ENCODE peak calls at places on chromosomes 3 and 15, in five cellular contexts. J is psoas muscle, C is germinal center, Q is SHP77 treated with DMSO at 0.1 percent for 48 hours, P is GM06990. N is an unnamed sample.

GRCh38 chr15:41981373-41982132 is 9.2 kb upstream of the EHD4 start:
- DNase-seq in J (no peak), P (no peak), Q (no peak), C (no peak), N (no peak)

GRCh38 chr3:29759021-29759359 is 478.1 kb downstream of the RBMS3 start:
- DNase-seq in C (no peak), Q (no peak), J (no peak), P (no peak), N (no peak)

GRCh38 chr3:189355481-189356201 is 183.9 kb downstream of the TPRG1 start:
- DNase-seq in P (no peak), Q (no peak), C (no peak), J (no peak), N (no peak)

GRCh38 chr15:75662823-75663519 is 15.3 kb downstream of the SNX33 start:
- DNase-seq in P (no peak), Q (peak; percentile 36), J (no peak), C (no peak), N (no peak)

GRCh38 chr3:184985586-184985985 is 167.3 kb downstream of the C3orf70 start:
- DNase-seq in P (no peak), Q (no peak), J (no peak), C (no peak), N (no peak)

GRCh38 chr15:31930967-31931366 is 99.3 kb upstream of the CHRNA7 start:
- DNase-seq in Q (no peak), C (no peak), J (no peak), P (no peak), N (no peak)

GRCh38 chr15:64152507-64153387 is 1.2 kb downstream of the SNX22 start:
- DNase-seq in C (peak; percentile 76), P (peak; percentile 73), Q (no peak), J (no peak), N (no peak)

GRCh38 chr3:138118863-138119766 is 3.7 kb upstream of the DZIP1L start:
- DNase-seq in Q (peak; percentile 62), J (peak; percentile 68), P (no peak), C (peak; percentile 46), N (peak; percentile 69)

GRCh38 chr3:42102569-42102968 is 11.4 kb downstream of the TRAK1 start:
- DNase-seq in J (no peak), C (no peak), P (no peak), Q (no peak), N (peak; percentile 16)

GRCh38 chr15:78915341-78916087 is 29.3 kb downstream of the CTSH start:
- DNase-seq in P (no peak), J (peak; percentile 64), C (no peak), Q (no peak), N (no peak)

GRCh38 chr3:23508464-23508863 is 297.3 kb upstream of the UBE2E1 start:
- DNase-seq in P (no peak), Q (no peak), C (no peak), J (no peak), N (no peak)

GRCh38 chr3:105527538-105527937 is 160.8 kb downstream of the ALCAM start:
- DNase-seq in Q (peak; percentile 69), J (no peak), C (no peak), P (no peak), N (no peak)

GRCh38 chr15:48565560-48566482 is 79.7 kb downstream of the FBN1 start:
- DNase-seq in J (no peak), P (no peak), Q (no peak), C (no peak), N (no peak)

GRCh38 chr3:101518421-101518871 is 5.4 kb upstream of the SENP7 start:
- DNase-seq in Q (no peak), P (peak; percentile 51), J (no peak), C (no peak), N (no peak)

GRCh38 chr3:126750760-126751129 is 46.7 kb downstream of the CHCHD6 start:
- DNase-seq in J (no peak), Q (no peak), C (no peak), P (no peak), N (no peak)

GRCh38 chr3:122215592-122216298 is 32.3 kb downstream of the CASR start:
- DNase-seq in Q (no peak), P (no peak), J (no peak), C (no peak), N (no peak)

GRCh38 chr3:17749705-17750293 is 7.4 kb upstream of the TBC1D5 start:
- DNase-seq in J (no peak), C (no peak), Q (no peak), P (no peak), N (no peak)

GRCh38 chr3:186035277-186035676 is 73.6 kb downstream of the ETV5 start:
- DNase-seq in J (peak; percentile 43), C (no peak), P (no peak), Q (no peak), N (no peak)

GRCh38 chr3:114903213-114903612 is 243.9 kb downstream of the ZBTB20 start:
- DNase-seq in C (no peak), P (no peak), Q (no peak), J (no peak), N (no peak)

GRCh38 chr3:14492948-14493881 is 46.9 kb downstream of the GRIP2 start:
- DNase-seq in Q (no peak), P (no peak), J (no peak), C (no peak), N (no peak)

GRCh38 chr3:58144478-58145142 is 66.2 kb downstream of the DNASE1L3 start:
- DNase-seq in Q (peak; percentile 71), C (no peak), P (no peak), J (no peak), N (no peak)

GRCh38 chr15:82942691-82943090 is 9.8 kb downstream of the HOMER2 start:
- DNase-seq in J (peak; percentile 74), Q (no peak), C (no peak), P (no peak), N (no peak)

GRCh38 chr3:116442331-116443021 is 2.8 kb downstream of the LSAMP start:
- DNase-seq in C (no peak), J (no peak), P (no peak), Q (no peak), N (no peak)

GRCh38 chr3:155106059-155106458 is 25.9 kb downstream of the MME start:
- DNase-seq in Q (no peak), C (no peak), J (no peak), P (no peak), N (no peak)

GRCh38 chr3:135622215-135622614 is 343.3 kb upstream of the PPP2R3A start:
- DNase-seq in P (no peak), C (no peak), Q (no peak), J (no peak), N (no peak)

GRCh38 chr15:44836094-44836493 is 99.8 kb downstream of the TRIM69 start:
- DNase-seq in P (no peak), Q (no peak), C (no peak), J (no peak), N (no peak)